ENCODE peak calls at places on chromosomes 1 and 21, in four cellular contexts. Z is mammary epithelial cell, G is NCI-H187, W is PC-3. O is an unnamed sample.
A peak's percentile ranks its signal among the peaks of the same experiment; 100 is the strongest.

GRCh38 chr1:53848025-53848424 is 9.9 kb upstream of the NDC1 start:
- DNase-seq in Z (no peak), G (no peak), W (no peak), O (no peak)

GRCh38 chr1:31155216-31155806 is 84.4 kb downstream of the NKAIN1 start:
- DNase-seq in Z (peak; percentile 77), G (peak; percentile 40), W (peak; percentile 61), O (no peak)

GRCh38 chr1:14037101-14037807 is 337.3 kb downstream of the PRDM2 start:
- DNase-seq in Z (no peak), G (no peak), W (peak; percentile 76), O (peak; percentile 40)

GRCh38 chr1:56577859-56578663 is 1.3 kb downstream of the PLPP3 start:
- DNase-seq in Z (peak; percentile 66), G (peak; percentile 28), W (peak; percentile 66), O (peak; percentile 31)

GRCh38 chr21:45213392-45213791 is 74.3 kb downstream of the POFUT2 start:
- DNase-seq in Z (no peak), G (no peak), W (no peak), O (no peak)

GRCh38 chr1:205356424-205357151 is at the start of gene KLHDC8A:
- DNase-seq in Z (no peak), G (no peak), W (no peak), O (no peak)

GRCh38 chr21:44497641-44498243 is 42.3 kb downstream of the KRTAP10-1 start:
- DNase-seq in Z (no peak), G (peak; percentile 71), W (no peak), O (no peak)

GRCh38 chr1:200034821-200035396 is 7.4 kb downstream of the NR5A2 start:
- DNase-seq in Z (no peak), G (no peak), W (no peak), O (peak; percentile 58)

GRCh38 chr21:38494688-38495087 is 3.6 kb downstream of the ERG start:
- DNase-seq in Z (no peak), G (no peak), W (no peak), O (no peak)

GRCh38 chr1:42753070-42753469 is 13.0 kb upstream of the CLDN19 start:
- DNase-seq in Z (no peak), G (no peak), W (no peak), O (no peak)

GRCh38 chr1:223429313-223429731 is 36.1 kb downstream of the CCDC185 start:
- DNase-seq in Z (peak; percentile 86), G (no peak), W (no peak), O (no peak)

GRCh38 chr1:219296430-219296850 is 122.8 kb downstream of the LYPLAL1 start:
- DNase-seq in Z (no peak), G (no peak), W (peak; percentile 55), O (no peak)

GRCh38 chr1:196494766-196495165 is 113.5 kb downstream of the KCNT2 start:
- DNase-seq in Z (no peak), G (no peak), W (no peak), O (no peak)

GRCh38 chr1:205286335-205286950 is 35.1 kb downstream of the NUAK2 start:
- DNase-seq in Z (peak; percentile 91), G (no peak), W (peak; percentile 60), O (no peak)

GRCh38 chr1:187999973-188000372 is 1171.2 kb downstream of the PLA2G4A start:
- DNase-seq in Z (no peak), G (no peak), W (peak; percentile 11), O (no peak)

GRCh38 chr1:109644670-109645069 is 11.2 kb upstream of the GSTM4 start:
- DNase-seq in Z (no peak), G (no peak), W (no peak), O (peak; percentile 66)

GRCh38 chr1:54885863-54886723 is 902 bp downstream of the DHCR24 start:
- DNase-seq in Z (peak; percentile 77), G (no peak), W (peak; percentile 82), O (peak; percentile 33)

GRCh38 chr1:225963735-225964530 is 22.9 kb upstream of the LEFTY2 start:
- DNase-seq in Z (peak; percentile 70), G (no peak), W (peak; percentile 34), O (no peak)

GRCh38 chr1:52203935-52204625 is 62.2 kb downstream of the ZFYVE9 start:
- DNase-seq in Z (no peak), G (no peak), W (no peak), O (no peak)

GRCh38 chr1:100585774-100586173 is 47.8 kb downstream of the GPR88 start:
- DNase-seq in Z (peak; percentile 29), G (no peak), W (peak; percentile 53), O (peak; percentile 35)

GRCh38 chr1:244971524-244972216 is 107.3 kb upstream of the HNRNPU start:
- DNase-seq in Z (no peak), G (no peak), W (no peak), O (peak; percentile 38)

GRCh38 chr21:37551406-37552355 is 185.1 kb downstream of the DYRK1A start:
- DNase-seq in Z (no peak), G (no peak), W (no peak), O (no peak)

GRCh38 chr1:67708606-67709005 is 23.6 kb downstream of the GADD45A start:
- DNase-seq in Z (no peak), G (no peak), W (peak; percentile 87), O (no peak)

GRCh38 chr1:983736-984475 is 2.0 kb upstream of the PERM1 start:
- DNase-seq in Z (no peak), G (no peak), W (peak; percentile 59), O (no peak)

GRCh38 chr21:42525228-42525604 is 11.6 kb downstream of the SLC37A1 start:
- DNase-seq in Z (peak; percentile 43), G (no peak), W (no peak), O (peak; percentile 95)

GRCh38 chr1:156643266-156644092 is 1.6 kb downstream of the BCAN start:
- DNase-seq in Z (no peak), G (no peak), W (no peak), O (no peak)

GRCh38 chr21:35885942-35886541 is 174.3 kb downstream of the SETD4 start:
- DNase-seq in Z (no peak), G (no peak), W (no peak), O (no peak)

GRCh38 chr1:168273575-168273974 is 7.1 kb upstream of the TBX19 start:
- DNase-seq in Z (no peak), G (no peak), W (no peak), O (no peak)

GRCh38 chr21:30434033-30434631 is 4.1 kb downstream of the KRTAP13-4 start:
- DNase-seq in Z (peak; percentile 42), G (no peak), W (peak; percentile 78), O (peak; percentile 73)

GRCh38 chr1:227761621-227762230 is 26.5 kb downstream of the SNAP47 start:
- DNase-seq in Z (no peak), G (no peak), W (no peak), O (no peak)

GRCh38 chr1:1119272-1119890 is 3.5 kb upstream of the C1orf159 start:
- DNase-seq in Z (no peak), G (no peak), W (no peak), O (no peak)

GRCh38 chr1:24914226-24915069 is 15.6 kb downstream of the RUNX3 start:
- DNase-seq in Z (no peak), G (no peak), W (peak; percentile 28), O (no peak)

GRCh38 chr1:231206856-231207255 is 34.2 kb upstream of the GNPAT start:
- DNase-seq in Z (no peak), G (no peak), W (no peak), O (no peak)

GRCh38 chr1:99969260-99969728 is 502 bp upstream of the SLC35A3 start:
- DNase-seq in Z (no peak), G (no peak), W (peak; percentile 24), O (no peak)

GRCh38 chr1:172286629-172287076 is 133.8 kb upstream of the C1orf105 start:
- DNase-seq in Z (peak; percentile 84), G (no peak), W (peak; percentile 69), O (no peak)

GRCh38 chr1:229758101-229759036 is 132.3 kb downstream of the URB2 start:
- DNase-seq in Z (peak; percentile 27), G (no peak), W (peak; percentile 39), O (peak; percentile 83)

GRCh38 chr1:116733466-116734108 is 20.6 kb upstream of the CD2 start:
- DNase-seq in Z (no peak), G (no peak), W (no peak), O (no peak)

GRCh38 chr1:91876040-91876470 is 9.9 kb downstream of the TGFBR3 start:
- DNase-seq in Z (no peak), G (no peak), W (no peak), O (no peak)

GRCh38 chr21:44615881-44616590 is 4.2 kb downstream of the KRTAP10-8 start:
- DNase-seq in Z (no peak), G (no peak), W (no peak), O (no peak)

GRCh38 chr1:244391761-244392160 is 59.9 kb downstream of the ADSS2 start:
- DNase-seq in Z (peak; percentile 46), G (no peak), W (peak; percentile 96), O (peak; percentile 89)